ENCODE peak calls at places on chromosomes 7 and 10, in nine cellular contexts. I, X, M, P, O, N, U, E and R are unnamed samples.
A peak's percentile ranks its signal among the peaks of the same experiment; 100 is the strongest.

GRCh38 chr10:97788552-97789442 is 17.0 kb upstream of the SFRP5 start:
- DNase-seq in I (no peak), X (no peak), M (no peak), P (no peak), O (no peak), N (no peak), U (no peak), E (peak; percentile 84), R (no peak)

GRCh38 chr7:158815046-158815445 is 14.3 kb downstream of the ESYT2 start:
- DNase-seq in I (no peak), X (peak; percentile 62), M (no peak), P (peak; percentile 76), O (no peak), N (no peak), U (no peak), E (no peak), R (no peak)

GRCh38 chr7:149633976-149634945 is 136.7 kb upstream of the ZNF746 start:
- DNase-seq in I (no peak), X (no peak), M (no peak), P (no peak), O (no peak), N (no peak), U (no peak), E (no peak), R (no peak)

GRCh38 chr10:70432101-70432500 is 9.4 kb downstream of the NODAL start:
- DNase-seq in I (no peak), X (no peak), M (peak; percentile 61), P (peak; percentile 18), O (no peak), N (no peak), U (no peak), E (peak; percentile 36), R (no peak)

GRCh38 chr10:14562197-14562596 is 212.5 kb downstream of the FAM107B start:
- DNase-seq in I (no peak), X (no peak), M (no peak), P (no peak), O (no peak), N (no peak), U (no peak), E (no peak), R (no peak)

GRCh38 chr10:62856021-62856420 is 39.9 kb upstream of the EGR2 start:
- DNase-seq in I (no peak), X (no peak), M (no peak), P (no peak), O (no peak), N (no peak), U (no peak), E (no peak), R (no peak)

GRCh38 chr10:113665806-113666354 is 2.0 kb upstream of the NRAP start:
- DNase-seq in I (no peak), X (peak; percentile 81), M (no peak), P (peak; percentile 78), O (no peak), N (peak; percentile 37), U (no peak), E (no peak), R (no peak)

GRCh38 chr10:116097239-116097751 is 175.7 kb downstream of the GFRA1 start:
- DNase-seq in I (no peak), X (no peak), M (no peak), P (no peak), O (no peak), N (no peak), U (no peak), E (no peak), R (no peak)

GRCh38 chr7:3730271-3730670 is 429.2 kb downstream of the SDK1 start:
- DNase-seq in I (no peak), X (no peak), M (no peak), P (peak; percentile 72), O (no peak), N (no peak), U (no peak), E (no peak), R (no peak)

GRCh38 chr10:80168679-80169380 is 36.3 kb downstream of the PLAC9 start:
- DNase-seq in I (no peak), X (peak; percentile 67), M (peak; percentile 69), P (no peak), O (no peak), N (no peak), U (no peak), E (peak; percentile 79), R (peak; percentile 78)

GRCh38 chr7:18474944-18475343 is 20.6 kb upstream of the HDAC9 start:
- DNase-seq in I (no peak), X (no peak), M (no peak), P (no peak), O (no peak), N (no peak), U (no peak), E (no peak), R (no peak)

DNA sequence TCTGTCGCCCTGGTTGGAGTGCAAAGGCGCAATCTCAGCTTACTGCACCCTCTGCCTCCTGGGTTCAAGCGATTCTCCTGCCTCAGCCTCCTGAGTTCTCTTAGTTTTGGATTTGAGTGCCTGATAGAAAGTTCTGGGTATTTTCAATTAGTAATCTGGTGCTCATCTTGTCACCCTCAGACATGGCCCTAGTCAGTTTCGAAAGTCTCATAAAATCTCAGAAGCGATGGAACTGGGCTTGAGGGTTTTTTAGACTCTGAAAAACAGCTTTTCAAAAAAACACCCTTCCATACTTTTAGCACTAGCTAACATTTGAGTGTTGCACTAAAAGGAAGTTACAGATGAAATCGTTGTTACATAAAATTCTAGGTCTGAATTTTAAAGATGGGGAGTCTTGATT is 9.4 kb upstream of the PIP4K2A start:
- DNase-seq in I (no peak), X (no peak), M (no peak), P (no peak), O (no peak), N (no peak), U (no peak), E (no peak), R (no peak)
- H3K4me3 ChIP-seq in I (no peak overlapping the region), X (no peak overlapping the region), M (no peak overlapping the region), P (no peak overlapping the region), O (no peak overlapping the region), N (no peak overlapping the region), U (no peak overlapping the region), E (no peak overlapping the region), R (no peak overlapping the region)

GRCh38 chr10:49381111-49381900 is 14.6 kb downstream of the DRGX start:
- DNase-seq in I (no peak), X (no peak), M (no peak), P (no peak), O (no peak), N (no peak), U (no peak), E (no peak), R (no peak)

GRCh38 chr10:49382826-49383225 is 13.1 kb downstream of the DRGX start:
- DNase-seq in I (no peak), X (no peak), M (no peak), P (no peak), O (no peak), N (no peak), U (no peak), E (no peak), R (no peak)

GRCh38 chr10:49377256-49377655 is 18.6 kb downstream of the DRGX start:
- DNase-seq in I (no peak), X (no peak), M (no peak), P (no peak), O (no peak), N (no peak), U (no peak), E (no peak), R (no peak)

GRCh38 chr10:49382226-49382625 is 13.7 kb downstream of the DRGX start:
- DNase-seq in I (no peak), X (no peak), M (no peak), P (no peak), O (no peak), N (no peak), U (no peak), E (no peak), R (no peak)

GRCh38 chr10:49379596-49380410 is 16.1 kb downstream of the DRGX start:
- DNase-seq in I (no peak), X (no peak), M (no peak), P (no peak), O (no peak), N (no peak), U (no peak), E (no peak), R (no peak)
- TF ChIP-seq CTCF in I (no peak), X (no peak), M (no peak), P (peak; percentile 30), O (no peak), N (peak; percentile 25), U (no peak), E (no peak), R (peak; percentile 20)

DNA sequence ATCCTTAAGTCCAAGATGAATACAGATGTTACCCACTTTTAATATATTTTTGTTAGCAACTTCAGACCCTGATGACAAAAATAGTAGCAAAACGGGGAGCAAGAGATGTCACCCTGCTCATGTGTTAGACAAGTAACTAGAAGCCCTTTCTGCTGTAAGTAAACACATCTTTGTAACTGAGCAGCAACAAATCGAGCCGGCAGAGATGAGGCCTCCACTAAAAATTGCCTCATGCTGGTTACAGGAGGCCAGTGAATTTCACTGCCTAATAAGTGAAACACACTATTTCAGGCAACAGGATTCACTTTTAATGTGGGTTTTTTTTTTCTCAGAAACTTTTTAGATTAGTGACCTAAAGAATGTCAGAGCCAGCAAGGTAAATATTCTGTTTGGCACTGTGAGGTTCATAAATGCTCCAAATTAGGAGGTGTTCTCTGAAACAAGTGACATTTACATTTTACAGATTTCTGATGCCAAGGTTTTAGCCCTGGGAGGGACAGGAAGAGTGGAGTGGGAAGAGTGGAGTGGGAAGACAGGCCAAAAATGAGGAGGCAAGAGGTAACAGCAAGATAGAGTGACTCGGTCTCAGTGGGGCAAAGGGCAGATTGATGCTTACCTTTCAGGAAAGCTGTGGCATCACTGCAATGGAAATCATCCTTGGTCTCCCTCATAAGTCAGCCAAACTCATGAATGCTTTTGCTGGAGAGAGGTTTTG is 53.6 kb upstream of the LRRC17 start:
- DNase-seq in I (no peak), X (no peak), M (no peak), P (no peak), O (no peak), N (no peak), U (no peak), E (no peak), R (no peak)
- H3K4me3 ChIP-seq in I (no peak overlapping the region), X (no peak overlapping the region), M (no peak overlapping the region), P (no peak overlapping the region), O (no peak overlapping the region), N (no peak overlapping the region), U (no peak overlapping the region), E (no peak overlapping the region), R (no peak overlapping the region)

GRCh38 chr7:55134786-55135185 is 116.0 kb downstream of the EGFR start:
- DNase-seq in I (no peak), X (no peak), M (no peak), P (no peak), O (no peak), N (no peak), U (no peak), E (no peak), R (no peak)

GRCh38 chr7:55132550-55132889 is 113.7 kb downstream of the EGFR start:
- DNase-seq in I (no peak), X (no peak), M (no peak), P (no peak), O (no peak), N (no peak), U (no peak), E (no peak), R (no peak)

GRCh38 chr7:55135462-55135861 is 116.6 kb downstream of the EGFR start:
- DNase-seq in I (no peak), X (no peak), M (no peak), P (no peak), O (no peak), N (no peak), U (no peak), E (no peak), R (no peak)

GRCh38 chr7:55132890-55133551 is 114.2 kb downstream of the EGFR start:
- DNase-seq in I (no peak), X (no peak), M (peak; percentile 83), P (peak; percentile 99), O (peak; percentile 61), N (peak; percentile 96), U (peak; percentile 99), E (no peak), R (no peak)

GRCh38 chr7:55133630-55134392 is 115.0 kb downstream of the EGFR start:
- DNase-seq in I (no peak), X (peak; percentile 78), M (peak; percentile 79), P (peak; percentile 97), O (no peak), N (peak; percentile 94), U (peak; percentile 91), E (no peak), R (no peak)
- TF ChIP-seq CTCF in I (no peak), X (peak; percentile 16), M (no peak), P (no peak), O (no peak), N (peak; percentile 18), U (peak; percentile 45), E (no peak), R (no peak)